ENCODE peak calls at places on chromosomes 13 and 19, in nine cellular contexts. J is stimulated activated effector memory CD8-positive, alpha-beta T cell treated with anti-CD3 and anti-CD28 coated beads, Interleukin-12 subunit alpha, Interleukin-12 subunit beta, amount 100 ng/mL, for 72 hours; B is heart right ventricle; R is stimulated activated naive CD8-positive, alpha-beta T cell treated with anti-CD3 and anti-CD28 coated beads, Interleukin-15, amount 100 ng/mL, for 72 hours; M is AG04449; P is substantia nigra; G is stimulated activated CD8-positive, alpha-beta memory T cell treated with anti-CD3 and anti-CD28 coated beads, Interleukin-4, amount 100 ng/mL, for 1 hour; K is PC-3; F is HS-5. X is an unnamed sample.

GRCh38 chr19:34508540-34508939 is 27.0 kb downstream of the WTIP start:
- DNase-seq in J (no peak), B (no peak), R (no peak), M (no peak), P (no peak), G (no peak), K (no peak), F (no peak), X (no peak)

GRCh38 chr13:95362666-95363065 is 61.4 kb upstream of the ABCC4 start:
- DNase-seq in J (no peak), B (no peak), R (no peak), M (no peak), P (no peak), G (no peak), K (no peak), F (no peak), X (no peak)

GRCh38 chr13:67148219-67148583 is 81.9 kb downstream of the PCDH9 start:
- DNase-seq in J (no peak), B (no peak), R (no peak), M (no peak), P (no peak), G (no peak), K (no peak), F (peak; percentile 5), X (peak; percentile 12)

GRCh38 chr19:13838943-13839192 is 38.1 kb upstream of the NANOS3 start:
- DNase-seq in J (no peak), B (no peak), R (no peak), M (no peak), P (no peak), G (no peak), K (no peak), F (no peak), X (no peak)

GRCh38 chr19:45322311-45322710 is 364 bp downstream of the CKM start:
- DNase-seq in J (no peak), B (no peak), R (no peak), M (no peak), P (no peak), G (no peak), K (no peak), F (no peak), X (no peak)

GRCh38 chr19:23482829-23483228 is 87.6 kb upstream of the ZNF91 start:
- DNase-seq in J (no peak), B (no peak), R (no peak), M (no peak), P (no peak), G (no peak), K (peak; percentile 69), F (no peak), X (no peak)

GRCh38 chr19:17328517-17329060 is 6.1 kb downstream of the ANO8 start:
- DNase-seq in J (no peak), B (no peak), R (no peak), M (no peak), P (no peak), G (no peak), K (no peak), F (no peak), X (no peak)

GRCh38 chr19:35718345-35719041 is 690 bp downstream of the KMT2B start:
- DNase-seq in J (peak; percentile 56), B (peak; percentile 40), R (peak; percentile 77), M (no peak), P (no peak), G (no peak), K (peak; percentile 9), F (no peak), X (peak; percentile 24)

GRCh38 chr13:110445183-110445582 is 116.3 kb downstream of the RAB20 start:
- DNase-seq in J (no peak), B (no peak), R (no peak), M (no peak), P (no peak), G (no peak), K (no peak), F (no peak), X (no peak)

GRCh38 chr13:78401833-78402232 is 201.5 kb downstream of the POU4F1 start:
- DNase-seq in J (no peak), B (no peak), R (no peak), M (no peak), P (no peak), G (no peak), K (no peak), F (no peak), X (no peak)

GRCh38 chr13:23434431-23434830 is 929 bp upstream of the SACS start:
- DNase-seq in J (no peak), B (no peak), R (no peak), M (no peak), P (no peak), G (no peak), K (no peak), F (no peak), X (no peak)

GRCh38 chr13:29954082-29955043 is 103.9 kb upstream of the UBL3 start:
- DNase-seq in J (no peak), B (no peak), R (peak; percentile 52), M (no peak), P (no peak), G (peak; percentile 25), K (no peak), F (no peak), X (no peak)